ENCODE peak calls at places on chromosomes 6 and 20, in six cellular contexts. Q, W, K, Z, M and N are unnamed samples.

GRCh38 chr6:22784611-22785010 is 215.2 kb downstream of the HDGFL1 start:
- DNase-seq in Q (no peak), W (no peak), K (no peak), Z (no peak), M (no peak), N (no peak)

GRCh38 chr6:14765106-14765505 is 480.8 kb upstream of the JARID2 start:
- DNase-seq in Q (no peak), W (peak), K (peak), Z (peak), M (no peak), N (no peak)

GRCh38 chr6:37038297-37039198 is 33.1 kb downstream of the FGD2 start:
- DNase-seq in Q (no peak), W (peak), K (no peak), Z (no peak), M (peak), N (no peak)

GRCh38 chr20:43751167-43752050 is 24.6 kb upstream of the GTSF1L start:
- DNase-seq in Q (no peak), W (peak), K (no peak), Z (peak), M (no peak), N (peak)

GRCh38 chr6:3918474-3918873 is 69.3 kb downstream of the FAM50B start:
- DNase-seq in Q (no peak), W (no peak), K (no peak), Z (no peak), M (no peak), N (no peak)

GRCh38 chr6:134295953-134296553 is 21.9 kb downstream of the SGK1 start:
- DNase-seq in Q (no peak), W (peak), K (peak), Z (peak), M (no peak), N (no peak)

GRCh38 chr6:33167374-33168148 is 24.7 kb downstream of the COL11A2 start:
- DNase-seq in Q (no peak), W (no peak), K (no peak), Z (no peak), M (no peak), N (no peak)

GRCh38 chr6:15945593-15946159 is 183.2 kb upstream of the MYLIP start:
- DNase-seq in Q (no peak), W (peak), K (peak), Z (peak), M (no peak), N (no peak)

GRCh38 chr6:89803271-89803670 is 16.3 kb downstream of the MDN1 start:
- DNase-seq in Q (no peak), W (no peak), K (no peak), Z (no peak), M (no peak), N (no peak)

GRCh38 chr20:10228330-10228729 is 9.7 kb downstream of the SNAP25 start:
- DNase-seq in Q (no peak), W (no peak), K (no peak), Z (no peak), M (no peak), N (no peak)

GRCh38 chr6:3660473-3660872 is 91.0 kb downstream of the PXDC1 start:
- DNase-seq in Q (no peak), W (no peak), K (no peak), Z (no peak), M (no peak), N (no peak)

GRCh38 chr20:33444797-33445560 is 1.4 kb upstream of the SNTA1 start:
- DNase-seq in Q (no peak), W (no peak), K (peak), Z (no peak), M (peak), N (no peak)

GRCh38 chr6:158926429-158926828 is 73.6 kb downstream of the RSPH3 start:
- DNase-seq in Q (no peak), W (peak), K (peak), Z (peak), M (no peak), N (no peak)

GRCh38 chr20:7285918-7286556 is 518.6 kb downstream of the BMP2 start:
- DNase-seq in Q (peak), W (peak), K (peak), Z (peak), M (peak), N (no peak)
- TF ChIP-seq CTCF in Q (peak), W (peak), K (peak), Z (peak), M (peak), N (no peak)

GRCh38 chr6:41799517-41799916 is 12.0 kb downstream of the TOMM6 start:
- DNase-seq in Q (no peak), W (no peak), K (no peak), Z (no peak), M (no peak), N (no peak)

GRCh38 chr6:41798901-41799300 is 11.4 kb downstream of the TOMM6 start:
- DNase-seq in Q (no peak), W (no peak), K (no peak), Z (no peak), M (no peak), N (no peak)

GRCh38 chr6:41796474-41796873 is 9.0 kb downstream of the TOMM6 start:
- DNase-seq in Q (no peak), W (no peak), K (no peak), Z (no peak), M (no peak), N (no peak)

GRCh38 chr6:41805830-41806774 is 18.6 kb downstream of the TOMM6 start:
- DNase-seq in Q (no peak), W (no peak), K (no peak), Z (no peak), M (no peak), N (no peak)

DNA sequence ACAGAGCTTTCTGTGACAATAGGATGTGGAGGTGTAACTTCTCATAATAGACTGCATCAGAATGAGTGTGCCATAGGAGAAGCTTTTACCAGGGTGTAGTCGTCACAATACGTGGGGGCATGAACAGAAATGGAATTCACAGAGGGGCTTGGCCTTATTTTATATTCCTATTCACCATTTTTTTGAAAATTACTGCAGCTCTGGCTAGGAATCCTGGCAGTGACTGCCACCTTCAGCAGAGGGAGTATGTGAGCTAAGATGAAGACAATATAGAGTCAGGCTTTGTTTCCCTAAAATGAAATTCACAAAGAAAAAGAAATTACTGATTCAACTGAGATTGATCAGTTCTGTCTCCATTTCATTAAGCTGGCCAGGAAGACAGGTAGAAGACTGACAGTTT is 13.9 kb downstream of the TOMM6 start:
- DNase-seq in Q (no peak), W (peak), K (peak), Z (peak), M (no peak), N (no peak)
- TF ChIP-seq CTCF in Q (peak), W (peak), K (peak), Z (peak), M (no peak), N (no peak)

DNA sequence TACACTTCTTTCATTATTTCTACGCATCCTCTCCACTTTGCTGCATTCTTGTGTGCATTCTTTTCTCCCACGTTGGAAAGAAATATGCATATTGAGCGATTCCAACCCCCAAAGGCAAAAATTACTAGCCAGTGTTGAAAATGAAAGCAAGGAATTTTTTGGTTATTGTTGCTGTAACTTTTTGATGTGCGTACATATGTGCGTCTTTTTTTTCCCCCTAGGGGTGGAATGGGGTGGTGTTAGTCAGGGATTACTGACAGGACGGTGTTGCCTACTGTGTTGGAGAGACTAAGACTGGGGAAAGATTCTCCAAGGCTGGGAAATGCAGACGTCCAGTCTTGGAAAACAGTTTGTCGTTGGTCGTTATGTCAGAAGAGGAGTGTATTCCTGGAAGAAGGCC is 44.2 kb upstream of the ESR1 start:
- DNase-seq in Q (no peak), W (peak), K (no peak), Z (peak), M (no peak), N (no peak)
- TF ChIP-seq CTCF in Q (peak), W (peak), K (no peak), Z (peak), M (no peak), N (no peak)

GRCh38 chr20:63320041-63320511 is 27.1 kb downstream of the COL20A1 start:
- DNase-seq in Q (no peak), W (no peak), K (no peak), Z (no peak), M (peak), N (no peak)
- TF ChIP-seq CTCF in Q (no peak), W (no peak), K (no peak), Z (no peak), M (no peak), N (no peak)

GRCh38 chr6:162125659-162126058 is 601.9 kb downstream of the PRKN start:
- DNase-seq in Q (no peak), W (no peak), K (no peak), Z (no peak), M (no peak), N (no peak)

GRCh38 chr6:162118706-162119105 is 608.9 kb downstream of the PRKN start:
- DNase-seq in Q (no peak), W (no peak), K (no peak), Z (peak), M (no peak), N (no peak)

GRCh38 chr6:162124710-162125435 is 602.7 kb downstream of the PRKN start:
- DNase-seq in Q (no peak), W (no peak), K (no peak), Z (no peak), M (no peak), N (no peak)

GRCh38 chr6:162119349-162119748 is 608.2 kb downstream of the PRKN start:
- DNase-seq in Q (peak), W (no peak), K (no peak), Z (peak), M (no peak), N (no peak)

GRCh38 chr6:162123797-162124196 is 603.8 kb downstream of the PRKN start:
- DNase-seq in Q (no peak), W (no peak), K (peak), Z (no peak), M (no peak), N (no peak)
- TF ChIP-seq CTCF in Q (peak), W (no peak), K (peak), Z (peak), M (no peak), N (no peak)

DNA sequence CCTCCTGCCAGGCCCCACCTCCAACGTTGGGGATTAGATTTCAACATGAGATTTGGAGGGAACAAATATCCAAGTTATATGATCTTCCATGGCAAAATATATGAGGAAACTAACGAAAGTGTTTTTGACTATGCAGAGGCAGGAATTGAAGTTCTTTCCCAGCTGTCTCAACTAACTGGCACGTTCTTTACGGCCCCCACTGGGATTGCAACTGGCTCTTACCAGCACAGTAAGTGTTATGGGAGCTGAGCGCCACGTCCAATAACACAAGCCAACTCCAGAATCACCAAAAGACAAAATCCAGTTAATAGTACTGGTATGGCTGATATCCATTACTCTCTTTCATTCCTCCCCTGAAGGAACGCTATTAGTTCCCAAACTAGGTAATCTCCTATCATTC is 66.6 kb downstream of the ECT2L start:
- DNase-seq in Q (no peak), W (no peak), K (no peak), Z (no peak), M (no peak), N (no peak)
- TF ChIP-seq CTCF in Q (no peak), W (no peak), K (no peak), Z (no peak), M (no peak), N (no peak)

GRCh38 chr6:169420912-169421543 is 167.4 kb upstream of the THBS2 start:
- DNase-seq in Q (peak), W (no peak), K (no peak), Z (no peak), M (peak), N (no peak)
- TF ChIP-seq CTCF in Q (peak), W (peak), K (no peak), Z (peak), M (no peak), N (no peak)